ENCODE peak calls at places on chromosomes 13 and 19, in six cellular contexts. X is substantia nigra, N is GOT3, S is M059J, K is ELR, A is NCI-H1092 treated with DMSO at 0.1 percent for 48 hours. J is an unnamed sample.
A peak's percentile ranks its signal among the peaks of the same experiment; 100 is the strongest.

GRCh38 chr13:21986602-21987001 is 315.7 kb downstream of the FGF9 start:
- DNase-seq in K (no peak), X (no peak), S (no peak), A (no peak), N (no peak), J (no peak)

GRCh38 chr13:50094615-50095293 is 79.5 kb downstream of the KCNRG start:
- DNase-seq in N (no peak), A (no peak), S (peak; percentile 28), K (peak; percentile 38), X (no peak), J (no peak)

GRCh38 chr13:25738342-25738771 is 313.5 kb downstream of the SHISA2 start:
- DNase-seq in S (peak; percentile 83), N (no peak), K (peak; percentile 60), A (peak; percentile 84), X (no peak), J (peak; percentile 79)

GRCh38 chr19:17323973-17324327 is 10.7 kb downstream of the ANO8 start:
- DNase-seq in K (no peak), X (no peak), S (no peak), A (no peak), N (no peak), J (no peak)

GRCh38 chr19:4256563-4256962 is 9.7 kb downstream of the YJU2 start:
- DNase-seq in X (no peak), N (no peak), S (no peak), K (peak; percentile 25), A (no peak), J (no peak)

GRCh38 chr19:17255150-17255621 is 9.4 kb downstream of the USHBP1 start:
- DNase-seq in N (no peak), A (peak; percentile 38), X (no peak), K (no peak), S (peak; percentile 51), J (peak; percentile 32)

GRCh38 chr19:8641908-8642547 is 11.6 kb downstream of the NFILZ start:
- DNase-seq in A (no peak), K (peak; percentile 59), S (peak; percentile 65), N (no peak), X (no peak), J (peak; percentile 80)

GRCh38 chr19:40806385-40807146 is 7.6 kb downstream of the EGLN2 start:
- DNase-seq in X (peak; percentile 88), N (no peak), S (no peak), A (no peak), K (peak; percentile 86), J (peak; percentile 95)

GRCh38 chr13:98784666-98785065 is 32.2 kb upstream of the SLC15A1 start:
- DNase-seq in K (no peak), N (no peak), X (no peak), A (no peak), S (no peak), J (no peak)

GRCh38 chr19:18160441-18160791 is 7.5 kb downstream of the PIK3R2 start:
- DNase-seq in N (no peak), X (no peak), K (peak; percentile 28), A (no peak), S (no peak), J (no peak)

GRCh38 chr19:55676384-55676783 is 1.4 kb downstream of the EPN1 start:
- DNase-seq in N (no peak), X (no peak), S (no peak), A (no peak), K (peak; percentile 34), J (no peak)

GRCh38 chr13:47901451-47901850 is 99.6 kb downstream of the SUCLA2 start:
- DNase-seq in K (peak; percentile 28), A (no peak), N (no peak), S (peak; percentile 55), X (no peak), J (peak; percentile 79)

GRCh38 chr19:47512183-47512947 is 2.5 kb downstream of the NAPA start:
- DNase-seq in A (no peak), X (no peak), K (peak; percentile 32), N (no peak), S (peak; percentile 49), J (no peak)

GRCh38 chr19:29480507-29480906 is 45.3 kb upstream of the VSTM2B start:
- DNase-seq in S (no peak), X (no peak), A (no peak), N (no peak), K (no peak), J (no peak)

GRCh38 chr19:12272980-12273901 is 21.4 kb downstream of the ZNF44 start:
- DNase-seq in A (no peak), S (no peak), N (no peak), K (no peak), X (no peak), J (no peak)

GRCh38 chr19:45442927-45443461 is 19.3 kb upstream of the ERCC1 start:
- DNase-seq in A (no peak), X (peak; percentile 11), S (peak; percentile 79), N (no peak), K (peak; percentile 71), J (no peak)

GRCh38 chr13:34543836-34544235 is 398.2 kb upstream of the NBEA start:
- DNase-seq in K (no peak), A (no peak), X (no peak), N (no peak), S (no peak), J (no peak)

GRCh38 chr19:3606174-3606689 is 443 bp downstream of the TBXA2R start:
- DNase-seq in S (peak; percentile 27), X (no peak), N (no peak), K (peak; percentile 45), A (no peak), J (no peak)

GRCh38 chr19:28482221-28482620 is 730.7 kb downstream of the UQCRFS1 start:
- DNase-seq in N (no peak), S (no peak), A (no peak), K (no peak), X (no peak), J (peak; percentile 17)

GRCh38 chr13:51625555-51626345 is 41.5 kb downstream of the WDFY2 start:
- DNase-seq in K (no peak), N (no peak), X (no peak), S (no peak), A (no peak), J (peak; percentile 72)

GRCh38 chr19:12884926-12885748 is 1.9 kb downstream of the KLF1 start:
- DNase-seq in S (peak; percentile 35), X (peak; percentile 27), K (peak; percentile 47), N (no peak), A (peak; percentile 72), J (peak; percentile 69)

GRCh38 chr13:21229241-21230024 is 53.0 kb downstream of the MRPL57 start:
- DNase-seq in A (no peak), S (no peak), N (no peak), X (no peak), K (no peak), J (no peak)

GRCh38 chr13:24178847-24179845 is 18.6 kb downstream of the SPATA13 start:
- DNase-seq in X (no peak), A (no peak), S (peak; percentile 31), K (peak; percentile 74), N (no peak), J (no peak)

GRCh38 chr13:61187471-61187870 is 228.2 kb downstream of the PCDH20 start:
- DNase-seq in N (no peak), A (no peak), S (no peak), K (no peak), X (no peak), J (peak; percentile 2)

GRCh38 chr19:2478324-2478755 is 2.4 kb downstream of the GADD45B start:
- DNase-seq in K (peak; percentile 83), X (peak; percentile 55), A (no peak), S (peak; percentile 88), N (no peak), J (peak; percentile 70)

GRCh38 chr13:48853381-48854102 is 122.2 kb upstream of the FNDC3A start:
- DNase-seq in A (no peak), N (no peak), K (peak; percentile 16), X (no peak), S (no peak), J (no peak)